ENCODE peak calls at places on chromosomes 11 and 22, in four cellular contexts. H, D, Y and K are unnamed samples.

GRCh38 chr11:68338041-68338800 is 25.8 kb downstream of the LRP5 start:
- DNase-seq in Y (no peak), D (no peak), H (peak; percentile 72), K (no peak)

GRCh38 chr11:97290444-97291041 is 900.7 kb downstream of the JRKL start:
- DNase-seq in H (no peak), D (no peak), Y (no peak), K (no peak)

GRCh38 chr22:31561238-31561887 is 65.0 kb downstream of the SFI1 start:
- DNase-seq in D (peak; percentile 60), Y (peak; percentile 92), H (peak; percentile 77), K (peak; percentile 94)

GRCh38 chr22:38762607-38763006 is 6.8 kb upstream of the SUN2 start:
- DNase-seq in H (no peak), Y (no peak), D (no peak), K (no peak)

GRCh38 chr22:29581799-29582198 is 886 bp upstream of the NIPSNAP1 start:
- DNase-seq in D (no peak), Y (no peak), H (no peak), K (no peak)

GRCh38 chr22:22692707-22693530 is 48.5 kb downstream of the GGTLC2 start:
- DNase-seq in D (no peak), Y (peak; percentile 68), H (peak; percentile 57), K (peak; percentile 68)

GRCh38 chr11:12803086-12803826 is 129.0 kb downstream of the TEAD1 start:
- DNase-seq in Y (peak; percentile 70), H (peak; percentile 81), D (no peak), K (no peak)

GRCh38 chr11:61955031-61955415 is 4.9 kb downstream of the BEST1 start:
- DNase-seq in H (peak; percentile 87), D (no peak), Y (peak; percentile 89), K (peak; percentile 80)

GRCh38 chr11:104370478-104370877 is 206.5 kb upstream of the PDGFD start:
- DNase-seq in Y (no peak), D (no peak), H (no peak), K (no peak)

GRCh38 chr11:128424867-128425285 is 162.5 kb downstream of the ETS1 start:
- DNase-seq in Y (peak; percentile 51), D (no peak), H (peak; percentile 66), K (no peak)

DNA sequence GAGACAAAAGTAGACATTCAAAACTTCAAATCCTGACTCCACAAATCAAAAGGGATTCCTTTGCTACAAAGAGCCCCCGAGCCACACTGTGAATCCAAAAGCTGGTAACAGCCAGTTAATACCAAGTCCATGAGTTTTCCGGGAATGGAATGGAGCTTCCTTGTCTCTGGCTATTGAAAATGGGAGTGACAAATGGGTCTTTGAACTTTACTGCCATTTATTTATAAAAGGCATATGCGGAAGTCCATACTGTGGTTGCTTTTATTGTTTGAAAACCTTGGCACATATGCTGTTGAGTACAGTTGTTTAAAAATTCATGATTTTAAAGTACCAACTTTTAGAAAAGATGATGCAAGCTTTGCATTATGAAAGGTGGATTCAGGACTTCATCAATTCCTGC is 206.2 kb upstream of the NARS2 start:
- DNase-seq in Y (no peak), H (no peak), D (no peak), K (no peak)
- H3K56ac ChIP-seq in Y (no peak overlapping the region), H (no peak overlapping the region), D (no peak overlapping the region), K (no peak overlapping the region)

GRCh38 chr11:73645972-73646631 is at the start of gene PLEKHB1:
- DNase-seq in Y (peak; percentile 91), H (no peak), D (no peak), K (peak; percentile 88)
- H2BK5ac ChIP-seq in Y (peak within 1 kb of the TSS; percentile 81), H (no peak within 1 kb of the TSS), D (peak within 1 kb of the TSS; percentile 81), K (no peak within 1 kb of the TSS)

GRCh38 chr22:43634316-43634715 is 177.8 kb downstream of the EFCAB6 start:
- DNase-seq in Y (no peak), H (no peak), D (no peak), K (no peak)
- H3K56ac ChIP-seq in Y (no peak overlapping the region), H (no peak overlapping the region), D (no peak overlapping the region), K (no peak overlapping the region)

DNA sequence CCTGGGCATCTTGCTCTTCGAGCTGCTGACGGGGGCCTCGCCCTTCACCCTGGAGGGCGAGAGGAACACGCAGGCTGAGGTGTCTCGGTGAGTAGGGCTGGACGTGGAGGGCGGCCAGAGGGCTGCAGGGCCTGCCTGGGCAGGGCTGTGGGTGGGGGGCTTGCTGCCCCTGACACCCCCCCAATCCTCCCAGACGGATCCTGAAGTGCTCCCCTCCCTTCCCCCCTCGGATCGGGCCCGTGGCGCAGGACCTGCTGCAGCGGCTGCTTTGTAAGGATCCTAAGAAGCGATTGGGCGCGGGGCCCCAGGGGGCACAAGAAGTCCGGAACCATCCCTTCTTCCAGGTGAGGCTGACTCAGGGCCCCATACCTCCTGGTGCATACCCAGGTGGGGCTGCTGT is 2.7 kb downstream of the RPS6KA4 start:
- DNase-seq in H (no peak), Y (no peak), D (no peak), K (no peak)
- H2BK5ac ChIP-seq in H (no peak overlapping the region), Y (no peak overlapping the region), D (no peak overlapping the region), K (no peak overlapping the region)

DNA sequence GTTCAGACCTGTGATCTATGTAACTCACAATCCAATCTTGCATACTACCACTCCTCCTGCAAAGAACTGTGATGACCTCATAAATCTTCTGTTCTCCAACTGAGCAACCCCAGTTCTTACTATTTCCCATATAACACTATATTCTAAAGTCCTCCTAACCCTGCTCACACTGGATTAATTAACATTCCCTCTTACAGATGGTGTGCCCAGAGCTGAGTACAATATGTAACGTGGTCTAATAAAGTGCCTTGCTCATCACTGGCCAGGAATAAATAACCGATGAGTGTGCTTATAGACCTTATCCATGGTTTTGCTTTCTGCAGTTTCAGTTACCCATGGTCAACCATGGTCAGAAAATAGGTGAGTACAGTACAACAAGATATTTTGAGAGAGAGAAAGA is 28.6 kb downstream of the PRCP start:
- DNase-seq in D (no peak), H (no peak), Y (no peak), K (no peak)
- H3K56ac ChIP-seq in D (no peak overlapping the region), H (no peak overlapping the region), Y (no peak overlapping the region), K (no peak overlapping the region)